ENCODE peak calls at places on chromosomes 13 and 19, in six cellular contexts. One of them, this sample, is unnamed.
A peak's percentile ranks its signal among the peaks of the same experiment; 100 is the strongest.

GRCh38 chr19:1017115-1017905 is 3.6 kb downstream of the TMEM259 start:
- DNase-seq in adrenal gland: no peak
- DNase-seq in brain microvascular endothelial cell: no peak
- DNase-seq in GM12865: peak; percentile 46
- DNase-seq in neural progenitor cell: no peak
- DNase-seq in CD8-positive, alpha-beta T cell: no peak
- DNase-seq in this sample: peak; percentile 49

GRCh38 chr13:100399455-100399854 is 189.1 kb downstream of the GGACT start:
- DNase-seq in brain microvascular endothelial cell: no peak
- DNase-seq in GM12865: no peak
- DNase-seq in neural progenitor cell: no peak
- DNase-seq in CD8-positive, alpha-beta T cell: no peak
- DNase-seq in adrenal gland: no peak
- DNase-seq in this sample: no peak

GRCh38 chr19:50548191-50549058 is 19.8 kb downstream of the LRRC4B start:
- DNase-seq in CD8-positive, alpha-beta T cell: no peak
- DNase-seq in brain microvascular endothelial cell: no peak
- DNase-seq in GM12865: no peak
- DNase-seq in adrenal gland: no peak
- DNase-seq in neural progenitor cell: no peak
- DNase-seq in this sample: no peak

GRCh38 chr13:41561179-41561578 is 103.8 kb downstream of the RGCC start:
- DNase-seq in CD8-positive, alpha-beta T cell: no peak
- DNase-seq in GM12865: no peak
- DNase-seq in brain microvascular endothelial cell: no peak
- DNase-seq in neural progenitor cell: no peak
- DNase-seq in adrenal gland: no peak
- DNase-seq in this sample: no peak

GRCh38 chr13:21011378-21011777 is 50.0 kb downstream of the LATS2 start:
- DNase-seq in brain microvascular endothelial cell: no peak
- DNase-seq in neural progenitor cell: no peak
- DNase-seq in GM12865: no peak
- DNase-seq in adrenal gland: no peak
- DNase-seq in CD8-positive, alpha-beta T cell: no peak
- DNase-seq in this sample: no peak

GRCh38 chr19:46980756-46981155 is 38.9 kb upstream of the NPAS1 start:
- DNase-seq in GM12865: no peak
- DNase-seq in CD8-positive, alpha-beta T cell: no peak
- DNase-seq in adrenal gland: no peak
- DNase-seq in brain microvascular endothelial cell: no peak
- DNase-seq in neural progenitor cell: no peak
- DNase-seq in this sample: no peak

GRCh38 chr13:20230913-20231838 is 943 bp downstream of the GJB6 start:
- DNase-seq in neural progenitor cell: peak; percentile 17
- DNase-seq in GM12865: no peak
- DNase-seq in brain microvascular endothelial cell: no peak
- DNase-seq in CD8-positive, alpha-beta T cell: peak; percentile 55
- DNase-seq in adrenal gland: no peak
- DNase-seq in this sample: no peak

GRCh38 chr19:38134538-38135149 is 89.4 kb downstream of the DPF1 start:
- DNase-seq in adrenal gland: peak; percentile 35
- DNase-seq in brain microvascular endothelial cell: peak; percentile 32
- DNase-seq in GM12865: peak; percentile 63
- DNase-seq in neural progenitor cell: peak; percentile 78
- DNase-seq in CD8-positive, alpha-beta T cell: no peak
- DNase-seq in this sample: peak; percentile 37

GRCh38 chr19:45400192-45400591 is 4.7 kb downstream of the PPP1R13L start:
- DNase-seq in neural progenitor cell: no peak
- DNase-seq in CD8-positive, alpha-beta T cell: no peak
- DNase-seq in adrenal gland: no peak
- DNase-seq in GM12865: no peak
- DNase-seq in brain microvascular endothelial cell: no peak
- DNase-seq in this sample: no peak

GRCh38 chr19:6586056-6586455 is 4.9 kb downstream of the CD70 start:
- DNase-seq in CD8-positive, alpha-beta T cell: no peak
- DNase-seq in neural progenitor cell: no peak
- DNase-seq in GM12865: no peak
- DNase-seq in brain microvascular endothelial cell: no peak
- DNase-seq in adrenal gland: no peak
- DNase-seq in this sample: no peak

GRCh38 chr13:25966086-25966485 is 85.7 kb downstream of the SHISA2 start:
- DNase-seq in adrenal gland: peak; percentile 24
- DNase-seq in brain microvascular endothelial cell: peak; percentile 75
- DNase-seq in neural progenitor cell: no peak
- DNase-seq in CD8-positive, alpha-beta T cell: no peak
- DNase-seq in GM12865: no peak
- DNase-seq in this sample: no peak

GRCh38 chr19:10333758-10334339 is 520 bp upstream of the RAVER1 start:
- DNase-seq in adrenal gland: no peak
- DNase-seq in CD8-positive, alpha-beta T cell: no peak
- DNase-seq in neural progenitor cell: peak; percentile 33
- DNase-seq in GM12865: no peak
- DNase-seq in brain microvascular endothelial cell: no peak
- DNase-seq in this sample: no peak

GRCh38 chr19:38769635-38770211 is 3.6 kb downstream of the LGALS7 start:
- DNase-seq in neural progenitor cell: peak; percentile 70
- DNase-seq in GM12865: peak; percentile 89
- DNase-seq in adrenal gland: peak; percentile 83
- DNase-seq in CD8-positive, alpha-beta T cell: peak; percentile 98
- DNase-seq in brain microvascular endothelial cell: peak; percentile 69
- DNase-seq in this sample: peak; percentile 95

GRCh38 chr13:44465318-44465717 is 91.7 kb downstream of the SERP2 start:
- DNase-seq in neural progenitor cell: no peak
- DNase-seq in CD8-positive, alpha-beta T cell: no peak
- DNase-seq in GM12865: no peak
- DNase-seq in brain microvascular endothelial cell: no peak
- DNase-seq in adrenal gland: no peak
- DNase-seq in this sample: no peak

GRCh38 chr13:93535256-93535655 is 308.6 kb downstream of the GPC6 start:
- DNase-seq in GM12865: no peak
- DNase-seq in CD8-positive, alpha-beta T cell: no peak
- DNase-seq in brain microvascular endothelial cell: peak; percentile 60
- DNase-seq in neural progenitor cell: no peak
- DNase-seq in adrenal gland: no peak
- DNase-seq in this sample: no peak

GRCh38 chr19:28318469-28319179 is 894.3 kb downstream of the UQCRFS1 start:
- DNase-seq in adrenal gland: no peak
- DNase-seq in brain microvascular endothelial cell: no peak
- DNase-seq in neural progenitor cell: no peak
- DNase-seq in CD8-positive, alpha-beta T cell: no peak
- DNase-seq in GM12865: no peak
- DNase-seq in this sample: no peak

GRCh38 chr13:53068841-53069520 is 40.4 kb downstream of the OLFM4 start:
- DNase-seq in neural progenitor cell: peak; percentile 50
- DNase-seq in CD8-positive, alpha-beta T cell: no peak
- DNase-seq in brain microvascular endothelial cell: no peak
- DNase-seq in adrenal gland: no peak
- DNase-seq in GM12865: no peak
- DNase-seq in this sample: no peak

GRCh38 chr13:80473695-80474094 is 132.8 kb upstream of the SPRY2 start:
- DNase-seq in CD8-positive, alpha-beta T cell: no peak
- DNase-seq in adrenal gland: no peak
- DNase-seq in GM12865: no peak
- DNase-seq in brain microvascular endothelial cell: peak; percentile 64
- DNase-seq in neural progenitor cell: no peak
- DNase-seq in this sample: no peak

GRCh38 chr19:34733266-34733825 is 697 bp upstream of the ZNF181 start:
- DNase-seq in GM12865: peak; percentile 68
- DNase-seq in neural progenitor cell: peak; percentile 62
- DNase-seq in adrenal gland: peak; percentile 74
- DNase-seq in brain microvascular endothelial cell: no peak
- DNase-seq in CD8-positive, alpha-beta T cell: no peak
- DNase-seq in this sample: peak; percentile 72

GRCh38 chr13:44346534-44346933 is 27.1 kb upstream of the SERP2 start:
- DNase-seq in brain microvascular endothelial cell: no peak
- DNase-seq in CD8-positive, alpha-beta T cell: no peak
- DNase-seq in GM12865: no peak
- DNase-seq in adrenal gland: no peak
- DNase-seq in neural progenitor cell: no peak
- DNase-seq in this sample: no peak

GRCh38 chr13:21528616-21529015 is 69.5 kb upstream of the ZDHHC20 start:
- DNase-seq in brain microvascular endothelial cell: peak; percentile 42
- DNase-seq in CD8-positive, alpha-beta T cell: no peak
- DNase-seq in neural progenitor cell: no peak
- DNase-seq in adrenal gland: no peak
- DNase-seq in GM12865: no peak
- DNase-seq in this sample: no peak

GRCh38 chr13:79404985-79405384 is 1.1 kb downstream of the RBM26 start:
- DNase-seq in neural progenitor cell: no peak
- DNase-seq in brain microvascular endothelial cell: no peak
- DNase-seq in adrenal gland: no peak
- DNase-seq in GM12865: peak; percentile 52
- DNase-seq in CD8-positive, alpha-beta T cell: no peak
- DNase-seq in this sample: no peak

GRCh38 chr13:54975676-54976075 is 1947.1 kb downstream of the OLFM4 start:
- DNase-seq in neural progenitor cell: no peak
- DNase-seq in brain microvascular endothelial cell: no peak
- DNase-seq in GM12865: no peak
- DNase-seq in CD8-positive, alpha-beta T cell: no peak
- DNase-seq in adrenal gland: no peak
- DNase-seq in this sample: no peak

GRCh38 chr13:77309254-77309653 is 17.6 kb downstream of the MYCBP2 start:
- DNase-seq in neural progenitor cell: no peak
- DNase-seq in adrenal gland: no peak
- DNase-seq in CD8-positive, alpha-beta T cell: no peak
- DNase-seq in GM12865: no peak
- DNase-seq in brain microvascular endothelial cell: no peak
- DNase-seq in this sample: no peak